ENCODE peak calls at places on chromosomes 4 and X, in ten cellular contexts. U, M, K, E, R, X, O, T, Z and J are unnamed samples.

GRCh38 chr4:53380221-53380620 is 2.8 kb downstream of the FIP1L1 start:
- DNase-seq in U (no peak), M (no peak), K (no peak), E (no peak), R (no peak), X (no peak), O (no peak), T (no peak), Z (no peak), J (no peak)

GRCh38 chr4:184348311-184349233 is 125.8 kb downstream of the IRF2 start:
- DNase-seq in U (peak), M (peak), K (peak), E (no peak), R (peak), X (no peak), O (peak), T (peak), Z (no peak), J (no peak)

GRCh38 chrX:115560211-115560977 is 580 bp upstream of the PLS3 start:
- DNase-seq in U (no peak), M (no peak), K (peak), E (no peak), R (no peak), X (no peak), O (no peak), T (no peak), Z (no peak), J (no peak)

GRCh38 chr4:129804458-129804981 is 708.6 kb downstream of the C4orf33 start:
- DNase-seq in U (no peak), M (no peak), K (no peak), E (no peak), R (no peak), X (no peak), O (no peak), T (no peak), Z (no peak), J (no peak)

GRCh38 chr4:147821555-147821954 is 89.7 kb downstream of the ARHGAP10 start:
- DNase-seq in U (no peak), M (no peak), K (peak), E (no peak), R (no peak), X (no peak), O (no peak), T (no peak), Z (no peak), J (no peak)

GRCh38 chr4:10611673-10612072 is 72.9 kb downstream of the CLNK start:
- DNase-seq in U (no peak), M (no peak), K (no peak), E (peak), R (peak), X (no peak), O (no peak), T (no peak), Z (no peak), J (no peak)

GRCh38 chr4:55393461-55394320 is 2.1 kb upstream of the TMEM165 start:
- DNase-seq in U (no peak), M (no peak), K (no peak), E (no peak), R (no peak), X (no peak), O (peak), T (no peak), Z (peak), J (no peak)

GRCh38 chr4:179625391-179625790 is 2183.2 kb upstream of the AGA start:
- DNase-seq in U (no peak), M (no peak), K (no peak), E (no peak), R (no peak), X (no peak), O (no peak), T (no peak), Z (no peak), J (no peak)

GRCh38 chr4:150078996-150079581 is 844 bp downstream of the DCLK2 start:
- DNase-seq in U (no peak), M (peak), K (peak), E (peak), R (peak), X (peak), O (no peak), T (peak), Z (no peak), J (peak)

GRCh38 chr4:78058591-78059523 is 1.7 kb downstream of the FRAS1 start:
- DNase-seq in U (peak), M (peak), K (peak), E (no peak), R (peak), X (peak), O (peak), T (peak), Z (no peak), J (peak)

GRCh38 chrX:132875705-132876508 is 82.5 kb downstream of the HS6ST2 start:
- DNase-seq in U (no peak), M (no peak), K (no peak), E (no peak), R (peak), X (no peak), O (no peak), T (no peak), Z (no peak), J (no peak)

GRCh38 chr4:108072300-108072699 is 82.6 kb downstream of the HADH start:
- DNase-seq in U (no peak), M (no peak), K (peak), E (no peak), R (no peak), X (no peak), O (peak), T (no peak), Z (no peak), J (no peak)

GRCh38 chrX:140040397-140040796 is 75.1 kb upstream of the CXorf66 start:
- DNase-seq in U (no peak), M (no peak), K (peak), E (no peak), R (no peak), X (no peak), O (no peak), T (no peak), Z (no peak), J (no peak)

GRCh38 chr4:13642163-13642562 is 14.6 kb upstream of the BOD1L1 start:
- DNase-seq in U (no peak), M (no peak), K (no peak), E (no peak), R (no peak), X (no peak), O (no peak), T (no peak), Z (no peak), J (no peak)

GRCh38 chrX:118612290-118612689 is 115.1 kb upstream of the IL13RA1 start:
- DNase-seq in U (no peak), M (no peak), K (no peak), E (no peak), R (no peak), X (no peak), O (no peak), T (no peak), Z (no peak), J (no peak)

GRCh38 chr4:3062466-3062865 is 11.9 kb downstream of the HTT-AS start:
- DNase-seq in U (no peak), M (no peak), K (no peak), E (no peak), R (no peak), X (no peak), O (no peak), T (no peak), Z (no peak), J (no peak)

GRCh38 chr4:23972202-23972601 is 82.4 kb upstream of the PPARGC1A start:
- DNase-seq in U (no peak), M (no peak), K (no peak), E (no peak), R (no peak), X (no peak), O (peak), T (no peak), Z (no peak), J (no peak)

GRCh38 chrX:148265829-148266228 is 234.6 kb upstream of the AFF2 start:
- DNase-seq in U (no peak), M (no peak), K (no peak), E (no peak), R (no peak), X (no peak), O (no peak), T (no peak), Z (no peak), J (no peak)

GRCh38 chrX:45623266-45623665 is 422.6 kb upstream of the DIPK2B start:
- DNase-seq in U (no peak), M (no peak), K (no peak), E (no peak), R (no peak), X (no peak), O (no peak), T (no peak), Z (no peak), J (no peak)

GRCh38 chr4:42359686-42360085 is 37.6 kb upstream of the SHISA3 start:
- DNase-seq in U (no peak), M (no peak), K (peak), E (no peak), R (no peak), X (no peak), O (no peak), T (no peak), Z (peak), J (no peak)
- H3K4me3 ChIP-seq in U (no peak), M (peak), K (no peak), E (no peak), R (peak), X (no peak), O (no peak), T (no peak), Z (peak), J (peak)

GRCh38 chrX:10010686-10011085 is 43.5 kb downstream of the CLDN34 start:
- DNase-seq in U (no peak), M (no peak), K (no peak), E (no peak), R (no peak), X (no peak), O (no peak), T (no peak), Z (no peak), J (no peak)
- H3K27ac ChIP-seq in U (peak), M (peak), K (no peak), E (peak), R (no peak), X (peak), O (no peak), T (no peak), Z (no peak), J (no peak)

DNA sequence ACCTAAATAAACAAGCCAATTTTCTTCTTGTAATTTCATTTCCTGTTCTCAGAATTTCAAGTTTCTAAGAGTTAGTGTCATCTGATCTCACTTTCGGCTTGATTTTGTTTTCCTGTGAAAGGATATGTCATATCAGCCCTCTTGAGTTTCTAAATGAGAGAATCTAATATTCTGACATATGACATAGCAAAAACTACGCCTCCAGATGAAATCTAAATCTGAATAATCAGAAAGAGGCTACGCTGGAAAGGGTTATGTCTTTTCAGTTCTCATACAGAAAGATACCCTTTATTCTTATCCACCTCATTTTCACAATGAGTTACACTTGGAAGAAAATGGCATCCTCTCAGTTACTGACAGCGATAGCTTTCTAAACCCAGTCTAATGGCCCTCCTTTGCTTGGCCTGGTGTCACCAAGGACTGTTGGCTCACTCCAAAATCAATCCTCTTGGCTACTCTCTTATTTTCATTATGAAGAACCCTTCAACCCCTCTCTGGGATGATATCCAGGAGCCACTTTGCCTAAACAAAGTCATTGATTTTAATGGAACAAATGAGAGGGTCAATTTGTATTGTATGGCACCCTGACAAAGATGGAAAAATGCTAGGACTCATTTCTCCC is 65.6 kb downstream of the ASB9 start:
- DNase-seq in U (no peak), M (no peak), K (peak), E (no peak), R (no peak), X (no peak), O (no peak), T (no peak), Z (no peak), J (no peak)
- H3K4me3 ChIP-seq in U (no peak), M (no peak), K (no peak), E (no peak), R (no peak), X (no peak), O (no peak), T (no peak), Z (no peak), J (no peak)

GRCh38 chr4:105191621-105192210 is 45.0 kb downstream of the TET2 start:
- DNase-seq in U (no peak), M (no peak), K (no peak), E (no peak), R (no peak), X (no peak), O (no peak), T (peak), Z (no peak), J (no peak)
- H3K27ac ChIP-seq in U (peak), M (peak), K (no peak), E (no peak), R (no peak), X (no peak), O (no peak), T (no peak), Z (no peak), J (peak)

GRCh38 chr4:76984788-76985211 is 35.2 kb downstream of the SEPTIN11 start:
- DNase-seq in U (peak), M (peak), K (peak), E (peak), R (no peak), X (peak), O (no peak), T (no peak), Z (no peak), J (peak)

GRCh38 chr4:76987153-76987562 is 37.6 kb downstream of the SEPTIN11 start:
- DNase-seq in U (no peak), M (peak), K (no peak), E (peak), R (peak), X (no peak), O (no peak), T (no peak), Z (no peak), J (peak)

GRCh38 chr4:76989391-76990061 is 40.0 kb downstream of the SEPTIN11 start:
- DNase-seq in U (no peak), M (no peak), K (peak), E (no peak), R (no peak), X (no peak), O (no peak), T (no peak), Z (no peak), J (no peak)

GRCh38 chr4:76990288-76991080 is 40.9 kb downstream of the SEPTIN11 start:
- DNase-seq in U (no peak), M (no peak), K (no peak), E (no peak), R (no peak), X (no peak), O (no peak), T (no peak), Z (no peak), J (no peak)

GRCh38 chr4:76987685-76988084 is 38.1 kb downstream of the SEPTIN11 start:
- DNase-seq in U (no peak), M (no peak), K (no peak), E (no peak), R (no peak), X (no peak), O (no peak), T (no peak), Z (no peak), J (no peak)
- H3K4me3 ChIP-seq in U (no peak), M (no peak), K (no peak), E (peak), R (no peak), X (no peak), O (no peak), T (no peak), Z (no peak), J (no peak)

DNA sequence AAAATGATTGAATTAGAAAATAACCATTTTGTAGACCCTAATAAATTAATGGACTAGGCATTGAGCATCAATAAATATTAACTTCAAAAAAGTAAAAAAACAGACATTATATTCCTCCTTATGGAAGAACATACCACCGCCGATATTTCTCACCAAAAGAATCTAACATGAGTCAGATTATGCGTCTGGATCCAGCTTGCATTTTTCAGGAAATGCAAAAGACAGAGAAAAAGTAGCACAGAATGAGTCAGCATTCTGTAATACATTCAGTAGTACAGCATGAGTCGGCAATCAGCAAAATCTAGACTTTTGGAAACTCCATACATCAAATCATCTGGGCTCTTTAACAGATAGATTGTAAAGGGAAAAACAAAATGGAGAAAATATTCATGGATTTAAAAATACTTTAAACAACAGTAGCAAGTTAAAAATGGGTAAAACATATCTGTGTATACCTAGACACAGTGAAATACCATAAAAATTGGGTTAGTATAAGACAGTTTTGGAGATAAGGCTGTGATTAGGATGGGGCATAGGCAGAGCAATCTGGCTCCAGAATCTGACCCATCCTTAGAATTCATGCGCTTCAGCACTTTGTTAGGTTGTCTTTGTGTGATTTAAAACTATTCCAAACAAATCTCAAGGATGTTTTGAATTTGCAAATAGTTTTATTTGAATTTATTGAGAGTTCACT is 633.0 kb upstream of the FAM241A start:
- DNase-seq in U (no peak), M (no peak), K (no peak), E (peak), R (no peak), X (no peak), O (no peak), T (no peak), Z (no peak), J (no peak)
- H3K27ac ChIP-seq in U (no peak), M (no peak), K (no peak), E (peak), R (no peak), X (no peak), O (no peak), T (no peak), Z (no peak), J (no peak)